ENCODE peak calls at places on chromosomes 3 and 15, in ten cellular contexts. G is tibial nerve, O is RWPE2, J is cardiac muscle cell, Z is left ventricle myocardium inferior, E is AG04450, W is substantia nigra, M is vagina, Y is PC-3, A is A549. R is an unnamed sample.

GRCh38 chr3:38226273-38226672 is 39.3 kb upstream of the SLC22A13 start:
- DNase-seq in G (no peak), O (no peak), J (no peak), Z (no peak), E (no peak), W (no peak), M (no peak), Y (peak), A (no peak), R (no peak)

GRCh38 chr15:40957581-40958051 is 4.3 kb downstream of the CHAC1 start:
- DNase-seq in G (no peak), O (no peak), J (no peak), Z (peak), E (no peak), W (peak), M (no peak), Y (no peak), A (no peak), R (no peak)

GRCh38 chr3:18443670-18444596 is 18.8 kb upstream of the SATB1 start:
- DNase-seq in G (no peak), O (peak), J (peak), Z (peak), E (no peak), W (no peak), M (no peak), Y (peak), A (no peak), R (no peak)

GRCh38 chr3:76011121-76011520 is 225.8 kb upstream of the ZNF717 start:
- DNase-seq in G (no peak), O (no peak), J (no peak), Z (no peak), E (no peak), W (no peak), M (no peak), Y (no peak), A (no peak), R (no peak)

GRCh38 chr3:3636815-3637214 is 162.4 kb upstream of the LRRN1 start:
- DNase-seq in G (no peak), O (no peak), J (no peak), Z (no peak), E (no peak), W (no peak), M (no peak), Y (no peak), A (no peak), R (peak)

GRCh38 chr3:153614563-153614962 is 452.5 kb downstream of the RAP2B start:
- DNase-seq in G (no peak), O (no peak), J (peak), Z (no peak), E (peak), W (no peak), M (no peak), Y (no peak), A (peak), R (peak)

GRCh38 chr15:89450076-89451006 is 46.0 kb downstream of the RHCG start:
- DNase-seq in G (no peak), O (no peak), J (no peak), Z (no peak), E (no peak), W (no peak), M (no peak), Y (peak), A (no peak), R (no peak)

GRCh38 chr3:190303887-190304286 is 18.4 kb downstream of the CLDN1 start:
- DNase-seq in G (no peak), O (no peak), J (no peak), Z (no peak), E (no peak), W (no peak), M (no peak), Y (peak), A (no peak), R (no peak)

GRCh38 chr3:144053121-144053520 is 81.5 kb downstream of the DIPK2A start:
- DNase-seq in G (no peak), O (no peak), J (no peak), Z (no peak), E (peak), W (no peak), M (no peak), Y (peak), A (no peak), R (peak)

GRCh38 chr3:62188547-62189375 is 184.6 kb downstream of the FEZF2 start:
- DNase-seq in G (peak), O (no peak), J (peak), Z (peak), E (peak), W (peak), M (no peak), Y (peak), A (peak), R (peak)

GRCh38 chr3:42731476-42732195 is 29.0 kb upstream of the HHATL start:
- DNase-seq in G (no peak), O (no peak), J (no peak), Z (no peak), E (no peak), W (no peak), M (peak), Y (no peak), A (no peak), R (no peak)

GRCh38 chr3:42025388-42026138 is 63.7 kb upstream of the ULK4 start:
- DNase-seq in G (peak), O (no peak), J (peak), Z (peak), E (peak), W (peak), M (no peak), Y (peak), A (peak), R (peak)

GRCh38 chr15:74037171-74038117 is 42.9 kb downstream of the PML start:
- DNase-seq in G (no peak), O (no peak), J (no peak), Z (no peak), E (no peak), W (no peak), M (no peak), Y (no peak), A (no peak), R (no peak)

GRCh38 chr3:194579091-194579606 is 54.1 kb downstream of the TMEM44 start:
- DNase-seq in G (no peak), O (no peak), J (peak), Z (peak), E (no peak), W (no peak), M (no peak), Y (no peak), A (no peak), R (no peak)

GRCh38 chr3:42655980-42656679 is 2.6 kb downstream of the ZBTB47 start:
- DNase-seq in G (no peak), O (no peak), J (peak), Z (no peak), E (no peak), W (peak), M (no peak), Y (peak), A (no peak), R (no peak)

GRCh38 chr3:45273681-45274515 is 47.8 kb upstream of the TMEM158 start:
- DNase-seq in G (no peak), O (no peak), J (no peak), Z (no peak), E (no peak), W (no peak), M (no peak), Y (no peak), A (peak), R (no peak)

GRCh38 chr3:115658337-115659181 is 35.2 kb downstream of the GAP43 start:
- DNase-seq in G (peak), O (peak), J (peak), Z (peak), E (peak), W (peak), M (no peak), Y (peak), A (peak), R (peak)

GRCh38 chr3:136142592-136142991 is 53.5 kb downstream of the MSL2 start:
- DNase-seq in G (no peak), O (no peak), J (peak), Z (no peak), E (peak), W (no peak), M (no peak), Y (peak), A (peak), R (peak)

GRCh38 chr3:126349611-126350501 is 7.4 kb downstream of the KLF15 start:
- DNase-seq in G (peak), O (peak), J (no peak), Z (no peak), E (no peak), W (no peak), M (no peak), Y (no peak), A (no peak), R (no peak)

GRCh38 chr3:126350502-126351085 is 6.6 kb downstream of the KLF15 start:
- DNase-seq in G (peak), O (peak), J (no peak), Z (no peak), E (no peak), W (no peak), M (no peak), Y (no peak), A (no peak), R (no peak)

GRCh38 chr3:126348308-126348920 is 8.8 kb downstream of the KLF15 start:
- DNase-seq in G (no peak), O (peak), J (peak), Z (no peak), E (no peak), W (no peak), M (no peak), Y (no peak), A (peak), R (no peak)

GRCh38 chr3:126347543-126348161 is 9.6 kb downstream of the KLF15 start:
- DNase-seq in G (no peak), O (peak), J (no peak), Z (no peak), E (no peak), W (no peak), M (no peak), Y (no peak), A (no peak), R (no peak)

DNA sequence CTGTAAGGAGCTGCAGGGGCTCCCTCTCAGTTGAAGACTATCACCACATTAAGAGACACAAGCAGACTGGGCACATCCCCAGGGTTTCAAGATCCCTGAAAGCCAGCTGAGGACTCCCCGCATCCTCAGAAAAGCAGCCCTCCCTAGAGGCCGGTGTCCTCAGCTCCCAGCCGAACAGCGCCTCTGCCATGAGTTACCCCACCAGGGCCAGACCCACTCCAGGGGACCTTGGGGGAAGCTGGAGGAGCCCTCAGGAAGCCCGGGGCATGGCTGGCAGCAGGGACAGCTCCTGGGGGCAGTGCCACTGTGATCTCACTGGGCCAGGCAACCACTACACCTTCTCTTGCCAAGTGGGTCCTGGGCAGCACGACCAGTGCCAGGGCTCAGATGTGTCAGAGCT is 8.1 kb downstream of the KLF15 start:
- DNase-seq in G (peak), O (peak), J (no peak), Z (no peak), E (no peak), W (no peak), M (no peak), Y (no peak), A (no peak), R (no peak)
- H3K27ac ChIP-seq in G (peak), O (no peak), J (no peak), Z (peak), E (no peak), W (no peak), M (no peak), Y (no peak), A (no peak), R (no peak)

GRCh38 chr3:184777566-184778356 is 34.2 kb upstream of the VPS8 start:
- DNase-seq in G (peak), O (peak), J (peak), Z (peak), E (peak), W (peak), M (no peak), Y (peak), A (peak), R (peak)
- H3K27ac ChIP-seq in G (no peak), O (no peak), J (no peak), Z (no peak), E (no peak), W (no peak), M (no peak), Y (no peak), A (no peak), R (no peak)

DNA sequence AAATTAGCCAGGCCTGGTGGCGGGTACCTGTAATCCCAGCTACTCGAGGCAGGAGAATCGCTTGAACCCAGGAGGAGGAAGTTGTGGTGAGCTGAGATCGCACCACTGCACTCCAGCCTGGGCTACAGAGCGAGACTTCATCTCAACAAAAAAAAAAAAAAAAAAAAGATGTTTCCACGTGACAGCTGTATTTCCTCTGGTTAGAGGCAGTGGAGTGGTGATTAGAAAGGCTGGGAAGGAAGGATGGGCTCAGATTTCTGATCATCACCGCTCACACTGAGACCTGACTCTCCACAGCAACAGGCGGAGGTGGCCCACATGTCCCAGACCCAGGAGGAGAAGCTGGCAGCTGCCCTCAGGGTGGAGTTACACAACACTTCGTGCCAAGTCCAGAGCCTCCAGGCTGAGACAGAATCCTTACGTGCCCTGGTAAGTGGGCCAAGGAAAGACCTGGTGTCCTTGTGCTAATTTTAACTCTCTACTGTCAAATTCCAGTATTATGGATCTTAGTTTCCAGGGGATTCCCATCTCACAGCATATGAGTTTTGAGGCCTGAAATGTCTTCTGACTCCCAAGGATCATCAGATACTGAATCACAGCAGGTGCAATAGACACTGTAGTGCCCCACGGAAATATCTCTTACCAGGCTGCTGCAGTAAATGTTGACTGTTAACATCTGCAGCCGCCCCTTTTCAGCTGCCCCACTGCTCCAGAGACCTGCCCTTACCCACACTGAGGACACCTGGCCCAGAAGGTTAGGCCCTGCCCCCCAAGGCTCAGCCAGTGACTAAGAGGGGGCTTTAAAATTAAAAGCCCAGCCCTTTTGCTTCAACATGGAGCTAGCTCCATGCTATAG is 66.9 kb downstream of the BFSP2 start:
- DNase-seq in G (no peak), O (no peak), J (no peak), Z (peak), E (no peak), W (no peak), M (no peak), Y (no peak), A (no peak), R (no peak)
- H3K27ac ChIP-seq in G (no peak), O (no peak), J (no peak), Z (no peak), E (no peak), W (no peak), M (no peak), Y (no peak), A (no peak), R (no peak)

GRCh38 chr15:23567921-23568320 is 2.4 kb downstream of the MKRN3 start:
- DNase-seq in G (no peak), O (no peak), J (no peak), Z (no peak), E (no peak), W (no peak), M (no peak), Y (no peak), A (no peak), R (no peak)

GRCh38 chr15:23566070-23567050 is 886 bp downstream of the MKRN3 start:
- DNase-seq in G (no peak), O (no peak), J (no peak), Z (no peak), E (no peak), W (peak), M (no peak), Y (peak), A (peak), R (no peak)

GRCh38 chr15:23564798-23565394 is 578 bp upstream of the MKRN3 start:
- DNase-seq in G (no peak), O (no peak), J (no peak), Z (no peak), E (no peak), W (no peak), M (no peak), Y (no peak), A (no peak), R (no peak)

GRCh38 chr15:23561914-23562313 is 3.6 kb upstream of the MKRN3 start:
- DNase-seq in G (no peak), O (no peak), J (no peak), Z (no peak), E (no peak), W (no peak), M (no peak), Y (no peak), A (no peak), R (no peak)

DNA sequence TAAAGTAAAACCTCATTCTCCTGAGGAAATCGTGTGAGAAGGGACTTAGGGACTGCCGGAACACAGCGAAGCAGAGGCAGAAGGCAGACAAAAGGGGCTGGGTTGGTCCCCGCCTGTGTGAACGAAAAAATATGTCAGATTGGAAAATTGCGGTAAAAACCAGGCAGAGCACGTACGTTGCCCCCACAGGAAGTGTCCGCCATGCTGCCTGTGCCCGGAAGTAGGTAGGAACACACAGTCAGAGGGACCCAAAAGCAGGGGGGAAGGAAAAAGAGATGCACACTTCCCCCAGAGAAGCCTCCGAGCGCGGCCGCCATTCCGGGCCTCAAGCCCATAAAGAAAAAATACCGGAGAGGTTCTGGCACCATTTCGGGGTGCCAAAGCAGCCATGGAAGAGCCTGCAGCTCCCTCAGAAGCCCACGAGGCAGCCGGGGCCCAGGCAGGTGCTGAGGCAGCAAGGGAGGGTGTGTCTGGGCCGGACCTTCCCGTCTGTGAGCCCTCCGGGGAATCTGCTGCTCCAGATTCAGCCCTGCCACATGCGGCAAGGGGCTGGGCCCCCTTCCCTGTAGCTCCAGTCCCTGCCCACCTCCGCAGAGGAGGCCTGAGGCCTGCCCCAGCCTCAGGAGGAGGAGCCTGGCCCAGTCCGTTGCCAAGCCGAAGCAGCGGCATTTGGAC is at the start of gene MKRN3:
- DNase-seq in G (no peak), O (no peak), J (peak), Z (no peak), E (peak), W (peak), M (no peak), Y (no peak), A (peak), R (no peak)
- H3K27ac ChIP-seq in G (no peak), O (no peak), J (no peak), Z (peak), E (peak), W (peak), M (no peak), Y (peak), A (peak), R (peak)

GRCh38 chr3:133934996-133935842 is 39.5 kb upstream of the RAB6B start:
- DNase-seq in G (no peak), O (peak), J (no peak), Z (no peak), E (no peak), W (no peak), M (peak), Y (no peak), A (no peak), R (no peak)

GRCh38 chr3:133935843-133936825 is 40.5 kb upstream of the RAB6B start:
- DNase-seq in G (no peak), O (no peak), J (no peak), Z (no peak), E (no peak), W (no peak), M (peak), Y (no peak), A (no peak), R (no peak)

GRCh38 chr3:133933097-133934024 is 37.7 kb upstream of the RAB6B start:
- DNase-seq in G (no peak), O (peak), J (no peak), Z (no peak), E (no peak), W (no peak), M (peak), Y (no peak), A (no peak), R (no peak)

GRCh38 chr3:133932009-133932408 is 36.3 kb upstream of the RAB6B start:
- DNase-seq in G (no peak), O (no peak), J (no peak), Z (no peak), E (no peak), W (no peak), M (no peak), Y (no peak), A (no peak), R (no peak)

DNA sequence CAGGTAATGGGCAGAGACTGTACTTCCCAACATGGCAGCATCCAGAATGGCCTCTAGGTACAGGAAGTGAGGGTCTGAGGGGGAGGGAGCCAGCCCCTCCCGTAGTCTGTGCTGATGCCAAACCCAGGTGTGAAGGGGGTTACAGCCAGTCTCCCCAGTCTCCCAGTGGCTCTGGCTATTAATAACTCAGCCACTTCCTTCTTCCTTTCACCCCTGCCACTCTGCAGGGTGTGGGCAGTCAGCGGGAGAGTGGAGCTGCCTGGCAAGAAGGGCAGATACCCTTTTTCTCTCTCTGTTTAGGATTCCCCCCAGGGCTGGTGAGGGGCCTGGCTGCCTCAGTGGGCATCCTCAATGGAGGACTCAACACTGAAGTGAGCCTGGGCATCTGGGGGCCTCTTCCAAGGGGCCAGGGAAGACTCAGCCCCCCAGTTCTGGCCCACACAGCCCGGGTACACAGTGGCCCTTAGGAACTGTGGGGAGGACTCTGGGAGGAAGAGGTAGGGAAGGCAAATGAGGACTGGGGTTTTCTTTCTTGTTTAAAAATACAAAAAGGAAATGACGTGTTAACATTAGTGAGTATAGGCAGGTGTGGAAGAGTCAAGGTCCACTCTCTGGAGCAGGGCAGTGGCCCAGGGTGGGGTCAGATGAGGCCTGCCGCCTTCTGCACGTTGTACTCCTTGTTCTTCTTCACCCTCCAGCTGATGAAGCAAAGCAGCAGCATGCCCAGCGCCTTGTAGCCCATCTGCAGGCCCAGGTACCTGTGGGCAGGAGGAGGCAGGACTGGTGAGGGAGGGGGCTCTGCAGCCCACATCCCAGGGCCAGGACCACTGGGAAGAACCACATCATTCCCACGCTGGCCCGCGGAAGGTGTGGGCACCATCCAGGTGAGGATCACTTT is 38.6 kb upstream of the RAB6B start:
- DNase-seq in G (no peak), O (peak), J (no peak), Z (no peak), E (no peak), W (no peak), M (no peak), Y (no peak), A (no peak), R (no peak)
- H3K27ac ChIP-seq in G (no peak), O (no peak), J (no peak), Z (no peak), E (no peak), W (no peak), M (no peak), Y (no peak), A (no peak), R (no peak)

DNA sequence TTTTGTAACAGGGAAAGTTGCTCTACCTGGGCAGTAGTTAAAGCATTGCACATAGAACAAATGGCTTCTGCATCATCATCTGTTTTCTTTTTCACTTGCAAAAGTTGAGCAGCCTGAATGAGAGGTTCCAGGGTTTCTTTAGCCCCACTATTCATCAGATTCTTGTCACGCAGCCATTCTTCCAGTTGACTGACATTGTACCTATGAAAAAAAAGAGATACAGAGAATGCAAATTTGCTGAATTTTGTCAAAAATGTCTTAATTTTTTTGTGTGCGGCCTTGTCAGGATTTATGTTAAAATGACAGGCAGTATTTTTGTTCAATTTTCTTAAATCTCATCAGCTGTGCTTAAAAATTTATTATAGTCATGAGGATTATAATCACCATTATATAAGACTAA is 21.4 kb upstream of the MYO5C start:
- DNase-seq in G (no peak), O (no peak), J (no peak), Z (no peak), E (no peak), W (no peak), M (no peak), Y (no peak), A (no peak), R (no peak)
- H3K27ac ChIP-seq in G (no peak), O (no peak), J (no peak), Z (no peak), E (no peak), W (no peak), M (no peak), Y (no peak), A (no peak), R (no peak)

R was measured in epithelial cell of prostate.